ENCODE peak calls at places on chromosomes 1 and 21, in eight cellular contexts. B, J, U, F, L, R, Q and I are unnamed samples.

GRCh38 chr1:89635825-89636815 is 3.2 kb downstream of the LRRC8C start:
- DNase-seq in B (no peak), J (no peak), U (no peak), F (no peak), L (no peak), R (peak; percentile 39), Q (no peak), I (no peak)

GRCh38 chr1:33626801-33627200 is 154.4 kb downstream of the ZSCAN20 start:
- DNase-seq in B (no peak), J (no peak), U (no peak), F (no peak), L (no peak), R (no peak), Q (no peak), I (no peak)

GRCh38 chr1:111320066-111320879 is 29.6 kb downstream of the CHIA start:
- DNase-seq in B (no peak), J (no peak), U (no peak), F (no peak), L (no peak), R (no peak), Q (no peak), I (no peak)

GRCh38 chr1:85200367-85200869 is 398 bp downstream of the SYDE2 start:
- DNase-seq in B (no peak), J (peak; percentile 38), U (peak; percentile 77), F (peak; percentile 6), L (peak; percentile 67), R (peak; percentile 64), Q (peak; percentile 36), I (peak; percentile 45)

GRCh38 chr1:206471993-206472392 is 1.7 kb downstream of the IKBKE start:
- DNase-seq in B (no peak), J (no peak), U (no peak), F (no peak), L (no peak), R (no peak), Q (no peak), I (no peak)

GRCh38 chr21:45029968-45030636 is 44.3 kb upstream of the ADARB1 start:
- DNase-seq in B (no peak), J (no peak), U (no peak), F (no peak), L (no peak), R (no peak), Q (peak; percentile 74), I (no peak)

GRCh38 chr21:38448619-38449186 is 49.6 kb downstream of the ERG start:
- DNase-seq in B (no peak), J (no peak), U (no peak), F (no peak), L (no peak), R (no peak), Q (peak; percentile 40), I (no peak)

GRCh38 chr1:26293911-26294463 is 12.4 kb downstream of the UBXN11 start:
- DNase-seq in B (no peak), J (no peak), U (no peak), F (no peak), L (no peak), R (no peak), Q (no peak), I (no peak)

GRCh38 chr1:201649776-201650607 is 111.1 kb downstream of the NAV1 start:
- DNase-seq in B (no peak), J (peak; percentile 89), U (peak; percentile 93), F (no peak), L (peak; percentile 91), R (peak; percentile 89), Q (peak; percentile 56), I (peak; percentile 95)

GRCh38 chr1:151888972-151889570 is 20.2 kb downstream of the THEM4 start:
- DNase-seq in B (no peak), J (no peak), U (no peak), F (no peak), L (no peak), R (no peak), Q (no peak), I (no peak)

GRCh38 chr1:30998171-30998570 is 67.3 kb downstream of the PUM1 start:
- DNase-seq in B (no peak), J (no peak), U (no peak), F (no peak), L (no peak), R (no peak), Q (no peak), I (no peak)

GRCh38 chr1:30508651-30509050 is 214.7 kb downstream of the MATN1 start:
- DNase-seq in B (peak; percentile 25), J (no peak), U (no peak), F (no peak), L (no peak), R (no peak), Q (no peak), I (no peak)

GRCh38 chr1:46065405-46065804 is 67.0 kb downstream of the PIK3R3 start:
- DNase-seq in B (no peak), J (no peak), U (no peak), F (no peak), L (no peak), R (no peak), Q (no peak), I (no peak)

GRCh38 chr1:22237433-22238093 is 94.7 kb upstream of the WNT4 start:
- DNase-seq in B (no peak), J (no peak), U (no peak), F (no peak), L (peak; percentile 30), R (no peak), Q (no peak), I (no peak)

GRCh38 chr21:46155514-46156377 is at the start of gene FTCD:
- DNase-seq in B (peak; percentile 42), J (no peak), U (peak; percentile 57), F (no peak), L (peak; percentile 53), R (no peak), Q (no peak), I (peak; percentile 54)

GRCh38 chr1:91404151-91405012 is at the start of gene HFM1:
- DNase-seq in B (peak; percentile 72), J (peak; percentile 32), U (peak; percentile 92), F (no peak), L (peak; percentile 90), R (peak; percentile 88), Q (peak; percentile 88), I (peak; percentile 93)

GRCh38 chr1:212229654-212230053 is 55.6 kb upstream of the PPP2R5A start:
- DNase-seq in B (no peak), J (no peak), U (no peak), F (no peak), L (no peak), R (no peak), Q (no peak), I (no peak)

GRCh38 chr1:44723064-44723463 is 7.9 kb downstream of the RNU5D-1 start:
- DNase-seq in B (no peak), J (no peak), U (no peak), F (no peak), L (no peak), R (no peak), Q (no peak), I (no peak)

GRCh38 chr1:156399355-156400125 is 30.5 kb downstream of the RHBG start:
- DNase-seq in B (no peak), J (no peak), U (no peak), F (no peak), L (no peak), R (no peak), Q (no peak), I (no peak)

GRCh38 chr1:6052543-6053205 is 7.0 kb downstream of the KCNAB2 start:
- DNase-seq in B (peak; percentile 53), J (peak; percentile 70), U (no peak), F (peak; percentile 37), L (no peak), R (peak; percentile 77), Q (peak; percentile 89), I (peak; percentile 87)